ENCODE peak calls at places on chromosomes 16 and 17, in eight cellular contexts. One of them, this sample, is unnamed.
A peak's percentile ranks its signal among the peaks of the same experiment; 100 is the strongest.

GRCh38 chr17:6456321-6456720 is 12.1 kb downstream of the PIMREG start:
- DNase-seq in epithelial cell of prostate: no peak
- DNase-seq in caudate nucleus: no peak
- DNase-seq in adipocyte: no peak
- DNase-seq in iris pigment epithelial cell: no peak
- DNase-seq in NCI-H1092 treated with DMSO at 0.1 percent for 48 hours: no peak
- DNase-seq in HFFc6: no peak
- DNase-seq in AG08395: no peak
- DNase-seq in this sample: no peak

GRCh38 chr17:13600475-13601316 is 1.0 kb downstream of the HS3ST3A1 start:
- DNase-seq in epithelial cell of prostate: no peak
- DNase-seq in AG08395: peak; percentile 39
- DNase-seq in iris pigment epithelial cell: no peak
- DNase-seq in adipocyte: peak; percentile 60
- DNase-seq in HFFc6: peak; percentile 33
- DNase-seq in caudate nucleus: no peak
- DNase-seq in NCI-H1092 treated with DMSO at 0.1 percent for 48 hours: no peak
- DNase-seq in this sample: peak; percentile 36

GRCh38 chr16:78075800-78076199 is 23.7 kb upstream of the WWOX start:
- DNase-seq in NCI-H1092 treated with DMSO at 0.1 percent for 48 hours: no peak
- DNase-seq in HFFc6: no peak
- DNase-seq in AG08395: no peak
- DNase-seq in iris pigment epithelial cell: no peak
- DNase-seq in adipocyte: no peak
- DNase-seq in caudate nucleus: no peak
- DNase-seq in epithelial cell of prostate: no peak
- DNase-seq in this sample: no peak

GRCh38 chr16:17469742-17470001 is 1.1 kb downstream of the XYLT1 start:
- DNase-seq in NCI-H1092 treated with DMSO at 0.1 percent for 48 hours: no peak
- DNase-seq in HFFc6: no peak
- DNase-seq in AG08395: no peak
- DNase-seq in iris pigment epithelial cell: no peak
- DNase-seq in caudate nucleus: no peak
- DNase-seq in epithelial cell of prostate: no peak
- DNase-seq in adipocyte: no peak
- DNase-seq in this sample: no peak

GRCh38 chr16:55737318-55737717 is 81.5 kb downstream of the SLC6A2 start:
- DNase-seq in iris pigment epithelial cell: no peak
- DNase-seq in caudate nucleus: no peak
- DNase-seq in epithelial cell of prostate: no peak
- DNase-seq in adipocyte: no peak
- DNase-seq in HFFc6: no peak
- DNase-seq in AG08395: no peak
- DNase-seq in NCI-H1092 treated with DMSO at 0.1 percent for 48 hours: no peak
- DNase-seq in this sample: no peak

GRCh38 chr17:2042355-2042929 is 620 bp downstream of the OVCA2 start:
- DNase-seq in iris pigment epithelial cell: peak; percentile 67
- DNase-seq in epithelial cell of prostate: no peak
- DNase-seq in AG08395: no peak
- DNase-seq in HFFc6: no peak
- DNase-seq in caudate nucleus: no peak
- DNase-seq in adipocyte: peak; percentile 77
- DNase-seq in NCI-H1092 treated with DMSO at 0.1 percent for 48 hours: peak; percentile 29
- DNase-seq in this sample: peak; percentile 38

GRCh38 chr17:39022961-39023360 is 55.8 kb upstream of the FBXO47 start:
- DNase-seq in adipocyte: no peak
- DNase-seq in NCI-H1092 treated with DMSO at 0.1 percent for 48 hours: no peak
- DNase-seq in epithelial cell of prostate: no peak
- DNase-seq in AG08395: no peak
- DNase-seq in HFFc6: no peak
- DNase-seq in caudate nucleus: no peak
- DNase-seq in iris pigment epithelial cell: no peak
- DNase-seq in this sample: no peak

GRCh38 chr17:1695365-1695764 is 10.7 kb upstream of the PRPF8 start:
- DNase-seq in AG08395: no peak
- DNase-seq in NCI-H1092 treated with DMSO at 0.1 percent for 48 hours: no peak
- DNase-seq in iris pigment epithelial cell: no peak
- DNase-seq in epithelial cell of prostate: no peak
- DNase-seq in caudate nucleus: no peak
- DNase-seq in HFFc6: no peak
- DNase-seq in adipocyte: no peak
- DNase-seq in this sample: no peak

GRCh38 chr16:23504076-23504452 is 6.2 kb downstream of the GGA2 start:
- DNase-seq in epithelial cell of prostate: peak; percentile 66
- DNase-seq in NCI-H1092 treated with DMSO at 0.1 percent for 48 hours: no peak
- DNase-seq in AG08395: peak; percentile 63
- DNase-seq in caudate nucleus: no peak
- DNase-seq in iris pigment epithelial cell: peak; percentile 76
- DNase-seq in HFFc6: no peak
- DNase-seq in adipocyte: no peak
- DNase-seq in this sample: peak; percentile 44

GRCh38 chr17:78915872-78916632 is 9.1 kb downstream of the TIMP2 start:
- DNase-seq in epithelial cell of prostate: peak; percentile 36
- DNase-seq in iris pigment epithelial cell: peak; percentile 73
- DNase-seq in caudate nucleus: no peak
- DNase-seq in HFFc6: peak; percentile 59
- DNase-seq in NCI-H1092 treated with DMSO at 0.1 percent for 48 hours: no peak
- DNase-seq in adipocyte: peak; percentile 46
- DNase-seq in AG08395: peak; percentile 65
- DNase-seq in this sample: no peak

GRCh38 chr16:47142469-47143328 is 1.0 kb downstream of the NETO2 start:
- DNase-seq in caudate nucleus: no peak
- DNase-seq in iris pigment epithelial cell: peak; percentile 71
- DNase-seq in NCI-H1092 treated with DMSO at 0.1 percent for 48 hours: peak; percentile 62
- DNase-seq in AG08395: peak; percentile 20
- DNase-seq in HFFc6: peak; percentile 10
- DNase-seq in adipocyte: peak; percentile 70
- DNase-seq in epithelial cell of prostate: no peak
- DNase-seq in this sample: peak; percentile 15

GRCh38 chr17:54992797-54993639 is 24.5 kb downstream of the STXBP4 start:
- DNase-seq in AG08395: peak; percentile 41
- DNase-seq in epithelial cell of prostate: no peak
- DNase-seq in NCI-H1092 treated with DMSO at 0.1 percent for 48 hours: peak; percentile 63
- DNase-seq in caudate nucleus: no peak
- DNase-seq in HFFc6: peak; percentile 54
- DNase-seq in adipocyte: peak; percentile 81
- DNase-seq in iris pigment epithelial cell: peak; percentile 54
- DNase-seq in this sample: peak; percentile 29

GRCh38 chr17:79865351-79866210 is 26.3 kb upstream of the CBX4 start:
- DNase-seq in adipocyte: no peak
- DNase-seq in AG08395: no peak
- DNase-seq in HFFc6: no peak
- DNase-seq in iris pigment epithelial cell: no peak
- DNase-seq in epithelial cell of prostate: no peak
- DNase-seq in caudate nucleus: no peak
- DNase-seq in NCI-H1092 treated with DMSO at 0.1 percent for 48 hours: no peak
- DNase-seq in this sample: no peak

GRCh38 chr16:61576476-61576875 is 459.8 kb downstream of the CDH8 start:
- DNase-seq in AG08395: no peak
- DNase-seq in epithelial cell of prostate: no peak
- DNase-seq in caudate nucleus: no peak
- DNase-seq in HFFc6: no peak
- DNase-seq in iris pigment epithelial cell: no peak
- DNase-seq in adipocyte: no peak
- DNase-seq in NCI-H1092 treated with DMSO at 0.1 percent for 48 hours: no peak
- DNase-seq in this sample: no peak

GRCh38 chr17:67994827-67995567 is 1.3 kb downstream of the C17orf58 start:
- DNase-seq in AG08395: peak; percentile 83
- DNase-seq in NCI-H1092 treated with DMSO at 0.1 percent for 48 hours: peak; percentile 60
- DNase-seq in HFFc6: peak; percentile 88
- DNase-seq in iris pigment epithelial cell: peak; percentile 88
- DNase-seq in epithelial cell of prostate: no peak
- DNase-seq in adipocyte: peak; percentile 75
- DNase-seq in caudate nucleus: no peak
- DNase-seq in this sample: peak; percentile 84

GRCh38 chr16:67481561-67482259 is 753 bp upstream of the ATP6V0D1 start:
- DNase-seq in AG08395: no peak
- DNase-seq in adipocyte: no peak
- DNase-seq in epithelial cell of prostate: no peak
- DNase-seq in NCI-H1092 treated with DMSO at 0.1 percent for 48 hours: peak; percentile 71
- DNase-seq in HFFc6: no peak
- DNase-seq in caudate nucleus: no peak
- DNase-seq in iris pigment epithelial cell: peak; percentile 17
- DNase-seq in this sample: no peak

GRCh38 chr17:20091161-20092029 is 82.2 kb downstream of the SPECC1 start:
- DNase-seq in iris pigment epithelial cell: no peak
- DNase-seq in adipocyte: no peak
- DNase-seq in NCI-H1092 treated with DMSO at 0.1 percent for 48 hours: no peak
- DNase-seq in AG08395: peak; percentile 65
- DNase-seq in HFFc6: no peak
- DNase-seq in caudate nucleus: no peak
- DNase-seq in epithelial cell of prostate: no peak
- DNase-seq in this sample: peak; percentile 71

GRCh38 chr16:89368604-89369249 is 121.6 kb downstream of the ANKRD11 start:
- DNase-seq in HFFc6: no peak
- DNase-seq in iris pigment epithelial cell: no peak
- DNase-seq in epithelial cell of prostate: no peak
- DNase-seq in adipocyte: no peak
- DNase-seq in NCI-H1092 treated with DMSO at 0.1 percent for 48 hours: no peak
- DNase-seq in AG08395: no peak
- DNase-seq in caudate nucleus: no peak
- DNase-seq in this sample: no peak

GRCh38 chr17:12386240-12386639 is 279.4 kb upstream of the MYOCD start:
- DNase-seq in adipocyte: peak; percentile 45
- DNase-seq in NCI-H1092 treated with DMSO at 0.1 percent for 48 hours: no peak
- DNase-seq in epithelial cell of prostate: no peak
- DNase-seq in caudate nucleus: no peak
- DNase-seq in iris pigment epithelial cell: no peak
- DNase-seq in AG08395: peak; percentile 26
- DNase-seq in HFFc6: peak; percentile 8
- DNase-seq in this sample: peak; percentile 27

This sample was measured in fibroblast of gingiva.